ENCODE peak calls at places on chromosomes 3 and 15, in six cellular contexts. Q is WTC11, L is GM23338, W is GM12878, T is K562, M is H1. O is an unnamed sample.

GRCh38 chr3:188929138-188929537 is 242.6 kb upstream of the TPRG1 start:
- DNase-seq in Q (no peak), L (peak), W (no peak), T (no peak), M (no peak), O (peak)

GRCh38 chr3:131602011-131602779 is 99.4 kb upstream of the MRPL3 start:
- DNase-seq in Q (no peak), L (no peak), W (no peak), T (peak), M (no peak), O (no peak)

GRCh38 chr3:177816667-177817208 is 619.5 kb upstream of the TBL1XR1 start:
- DNase-seq in Q (no peak), L (no peak), W (no peak), T (no peak), M (no peak), O (peak)

GRCh38 chr3:134817297-134817696 is 22.2 kb downstream of the EPHB1 start:
- DNase-seq in Q (no peak), L (no peak), W (no peak), T (no peak), M (no peak), O (no peak)

GRCh38 chr15:70357453-70357852 is 259.7 kb upstream of the TLE3 start:
- DNase-seq in Q (no peak), L (no peak), W (no peak), T (no peak), M (no peak), O (no peak)

GRCh38 chr15:31304736-31305365 is 21.8 kb upstream of the KLF13 start:
- DNase-seq in Q (no peak), L (peak), W (no peak), T (no peak), M (no peak), O (no peak)

GRCh38 chr15:36777941-36778340 is 198.5 kb downstream of the CDIN1 start:
- DNase-seq in Q (no peak), L (no peak), W (no peak), T (no peak), M (no peak), O (no peak)

GRCh38 chr3:138426211-138426610 is 8.2 kb upstream of the ESYT3 start:
- DNase-seq in Q (no peak), L (peak), W (no peak), T (no peak), M (no peak), O (no peak)

GRCh38 chr15:29821416-29822099 is 710 bp downstream of the TJP1 start:
- DNase-seq in Q (peak), L (peak), W (no peak), T (peak), M (no peak), O (peak)

GRCh38 chr15:46861796-46862195 is 855.5 kb upstream of the SEMA6D start:
- DNase-seq in Q (no peak), L (no peak), W (no peak), T (no peak), M (no peak), O (no peak)

GRCh38 chr3:133393691-133394474 is 6.0 kb upstream of the BFSP2 start:
- DNase-seq in Q (no peak), L (no peak), W (no peak), T (no peak), M (no peak), O (no peak)

GRCh38 chr3:129231331-129232119 is 17.9 kb upstream of the COPG1 start:
- DNase-seq in Q (no peak), L (no peak), W (no peak), T (no peak), M (no peak), O (no peak)

GRCh38 chr3:53169045-53169831 is 8.2 kb downstream of the PRKCD start:
- DNase-seq in Q (peak), L (peak), W (no peak), T (no peak), M (no peak), O (peak)

GRCh38 chr15:74238984-74239645 is 3.0 kb downstream of the CCDC33 start:
- DNase-seq in Q (no peak), L (no peak), W (no peak), T (no peak), M (no peak), O (no peak)

GRCh38 chr3:37712918-37713819 is 148.5 kb upstream of the CTDSPL start:
- DNase-seq in Q (no peak), L (no peak), W (no peak), T (no peak), M (no peak), O (no peak)
- TF ChIP-seq CREB1 in Q (no peak), L (no peak), W (no peak), T (no peak), M (no peak), O (no peak)

DNA sequence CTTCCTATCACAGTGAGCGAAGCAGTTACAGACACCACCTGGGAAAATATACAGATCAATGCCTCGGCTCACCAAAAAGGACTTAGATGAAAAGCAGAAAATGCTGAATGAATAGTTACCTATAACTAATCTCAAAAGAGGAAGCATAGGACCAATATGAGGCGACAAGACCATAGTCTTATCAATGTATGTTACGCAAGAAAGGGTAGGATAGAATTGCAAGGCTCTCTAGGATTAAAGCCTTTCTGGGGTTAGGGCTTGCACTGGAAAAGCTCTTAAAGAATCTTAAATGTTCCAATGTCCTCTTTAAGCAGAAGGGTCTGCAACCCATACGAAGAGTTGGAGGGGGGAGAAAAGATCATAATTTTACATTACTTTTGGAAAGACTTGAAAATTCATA is 185.8 kb downstream of the GREM1 start:
- DNase-seq in Q (no peak), L (no peak), W (no peak), T (no peak), M (no peak), O (no peak)
- TF ChIP-seq CREB1 in Q (no peak), L (no peak), W (no peak), T (no peak), M (no peak), O (no peak)

DNA sequence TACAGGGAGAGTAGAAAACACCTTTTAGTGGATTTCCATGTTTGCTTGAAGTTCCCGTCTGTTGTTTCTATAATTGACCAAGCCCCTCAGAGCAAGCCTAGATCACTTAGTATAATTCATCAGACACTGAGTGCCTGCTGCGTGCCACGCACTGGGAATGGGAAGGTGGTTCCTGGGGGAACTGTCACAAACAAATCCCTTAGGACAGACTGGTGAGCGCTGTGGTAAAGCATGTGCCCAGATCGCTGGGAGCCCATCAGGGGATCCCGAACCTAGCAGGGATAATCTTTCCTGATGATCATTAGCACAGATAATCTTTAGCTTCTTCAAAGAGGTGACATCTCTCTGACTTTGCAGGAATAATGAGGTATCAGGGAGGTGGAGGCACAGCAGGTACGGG is 9.6 kb downstream of the MRPS11 start:
- DNase-seq in Q (no peak), L (no peak), W (no peak), T (no peak), M (no peak), O (no peak)
- TF ChIP-seq CREB1 in Q (no peak), L (no peak), W (no peak), T (no peak), M (no peak), O (no peak)

GRCh38 chr3:71672302-71672701 is 52.9 kb downstream of the EIF4E3 start:
- DNase-seq in Q (no peak), L (peak), W (no peak), T (no peak), M (no peak), O (no peak)
- TF ChIP-seq CREB1 in Q (no peak), L (no peak), W (no peak), T (no peak), M (no peak), O (no peak)

GRCh38 chr3:72018339-72018984 is 233.5 kb upstream of the PROK2 start:
- DNase-seq in Q (no peak), L (no peak), W (no peak), T (peak), M (no peak), O (no peak)
- TF ChIP-seq CREB1 in Q (no peak), L (no peak), W (no peak), T (no peak), M (no peak), O (no peak)

GRCh38 chr3:98185180-98185579 is 18.7 kb downstream of the OR5H15 start:
- DNase-seq in Q (peak), L (peak), W (no peak), T (no peak), M (no peak), O (no peak)

DNA sequence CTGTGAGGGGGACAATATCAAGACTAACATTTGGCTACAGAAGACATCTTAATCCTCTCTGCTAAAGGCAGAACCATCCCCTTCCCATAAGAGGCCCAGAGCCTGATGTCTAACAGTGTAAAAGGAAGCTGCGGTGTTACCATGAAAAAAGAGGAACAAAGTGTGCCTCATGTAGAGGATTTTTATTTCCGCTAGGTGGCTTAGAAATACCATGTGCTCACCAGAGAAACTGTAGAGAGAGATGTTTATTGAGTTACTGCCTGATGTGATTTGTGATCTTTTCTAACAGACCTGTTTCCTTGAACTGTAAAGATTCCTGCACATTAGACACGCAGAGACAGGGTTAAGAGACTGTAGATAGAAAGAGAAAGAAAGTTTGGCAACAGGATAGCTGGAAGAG is 22.1 kb downstream of the OR5H15 start:
- DNase-seq in Q (no peak), L (peak), W (peak), T (no peak), M (no peak), O (peak)
- TF ChIP-seq CREB1 in Q (no peak), L (no peak), W (no peak), T (no peak), M (no peak), O (no peak)

GRCh38 chr3:65664927-65665326 is 373.8 kb downstream of the MAGI1 start:
- DNase-seq in Q (no peak), L (no peak), W (no peak), T (peak), M (no peak), O (no peak)

GRCh38 chr3:65666426-65667091 is 372.2 kb downstream of the MAGI1 start:
- DNase-seq in Q (no peak), L (peak), W (no peak), T (no peak), M (no peak), O (no peak)

GRCh38 chr3:65664436-65664835 is 374.3 kb downstream of the MAGI1 start:
- DNase-seq in Q (no peak), L (no peak), W (no peak), T (no peak), M (no peak), O (no peak)

GRCh38 chr3:65667963-65668362 is 370.8 kb downstream of the MAGI1 start:
- DNase-seq in Q (no peak), L (no peak), W (no peak), T (no peak), M (no peak), O (no peak)

DNA sequence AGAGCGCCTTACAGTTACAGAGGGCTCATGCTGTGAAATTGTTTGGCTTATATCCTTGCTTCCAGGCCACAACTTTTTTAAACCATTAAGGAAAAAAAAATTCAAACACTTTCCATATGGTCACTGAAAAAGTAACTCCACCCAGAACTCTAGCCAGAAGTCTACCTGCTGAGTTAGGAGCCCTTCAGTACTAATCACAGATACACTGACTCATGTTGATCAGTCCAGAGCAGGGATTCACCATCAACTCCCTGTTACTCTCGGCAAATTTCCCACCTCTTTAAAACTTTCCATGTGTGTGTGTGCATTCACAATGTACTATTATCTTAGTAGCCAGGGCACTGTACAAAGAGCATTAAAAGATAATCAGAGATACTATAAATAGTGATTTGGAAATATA is 372.8 kb downstream of the MAGI1 start:
- DNase-seq in Q (no peak), L (no peak), W (no peak), T (no peak), M (no peak), O (no peak)
- TF ChIP-seq CREB1 in Q (no peak), L (no peak), W (no peak), T (no peak), M (no peak), O (no peak)

DNA sequence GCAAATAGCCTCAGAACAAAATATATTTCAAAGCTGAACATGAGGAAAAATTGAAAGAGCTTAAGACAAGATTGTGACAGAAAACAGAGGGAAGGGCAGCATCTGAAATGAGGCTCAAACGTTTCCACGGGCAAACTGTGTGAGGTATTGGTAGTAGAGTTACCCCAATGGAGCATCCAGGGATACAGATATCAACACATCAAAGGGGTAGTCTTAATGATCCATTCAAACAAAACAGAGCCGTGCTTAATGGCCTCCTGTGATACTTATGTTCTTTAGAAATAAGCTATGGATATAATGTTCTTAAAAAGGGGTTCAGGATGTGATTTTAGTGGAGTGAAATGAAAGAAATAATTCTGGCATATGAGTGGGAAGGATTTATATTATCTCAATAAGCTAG is 430.3 kb upstream of the PDZRN3 start:
- DNase-seq in Q (no peak), L (peak), W (no peak), T (no peak), M (no peak), O (no peak)
- TF ChIP-seq CREB1 in Q (no peak), L (no peak), W (no peak), T (no peak), M (no peak), O (no peak)